ENCODE peak calls at places on chromosomes 7 and 10, in five cellular contexts. B, A, Y, T and F are unnamed samples.

GRCh38 chr10:90751107-90751997 is 106.5 kb downstream of the HTR7 start:
- DNase-seq in B (peak; percentile 55), A (no peak), Y (peak; percentile 41), T (peak; percentile 60), F (peak; percentile 16)

GRCh38 chr7:64687249-64687648 is 21.3 kb downstream of the ZNF107 start:
- DNase-seq in B (no peak), A (no peak), Y (no peak), T (no peak), F (no peak)

GRCh38 chr7:26965724-26966123 is 101.3 kb upstream of the SKAP2 start:
- DNase-seq in B (no peak), A (no peak), Y (no peak), T (no peak), F (no peak)

GRCh38 chr10:80949785-80950184 is 412.1 kb downstream of the SH2D4B start:
- DNase-seq in B (no peak), A (no peak), Y (no peak), T (no peak), F (no peak)

GRCh38 chr10:130458509-130458908 is 322.3 kb downstream of the GLRX3 start:
- DNase-seq in B (no peak), A (no peak), Y (no peak), T (no peak), F (no peak)

GRCh38 chr7:122148878-122149277 is 4.8 kb upstream of the AASS start:
- DNase-seq in B (no peak), A (no peak), Y (no peak), T (no peak), F (no peak)

GRCh38 chr7:157299613-157300405 is 37.0 kb upstream of the DNAJB6 start:
- DNase-seq in B (no peak), A (peak; percentile 23), Y (no peak), T (no peak), F (peak; percentile 58)

GRCh38 chr10:102451105-102451969 is at the start of gene C10orf95:
- DNase-seq in B (no peak), A (no peak), Y (no peak), T (no peak), F (no peak)

GRCh38 chr10:15782851-15783250 is 63.1 kb upstream of the ITGA8 start:
- DNase-seq in B (no peak), A (no peak), Y (no peak), T (no peak), F (no peak)

GRCh38 chr7:123865517-123866117 is 20.6 kb downstream of the HYAL4 start:
- DNase-seq in B (peak; percentile 79), A (no peak), Y (peak; percentile 25), T (peak; percentile 79), F (peak; percentile 38)

GRCh38 chr7:82257118-82257695 is 186.4 kb downstream of the CACNA2D1 start:
- DNase-seq in B (no peak), A (no peak), Y (no peak), T (no peak), F (no peak)
- H3K27ac ChIP-seq in B (no peak overlapping the region), A (no peak overlapping the region), Y (no peak overlapping the region), T (no peak overlapping the region), F (no peak overlapping the region)

DNA sequence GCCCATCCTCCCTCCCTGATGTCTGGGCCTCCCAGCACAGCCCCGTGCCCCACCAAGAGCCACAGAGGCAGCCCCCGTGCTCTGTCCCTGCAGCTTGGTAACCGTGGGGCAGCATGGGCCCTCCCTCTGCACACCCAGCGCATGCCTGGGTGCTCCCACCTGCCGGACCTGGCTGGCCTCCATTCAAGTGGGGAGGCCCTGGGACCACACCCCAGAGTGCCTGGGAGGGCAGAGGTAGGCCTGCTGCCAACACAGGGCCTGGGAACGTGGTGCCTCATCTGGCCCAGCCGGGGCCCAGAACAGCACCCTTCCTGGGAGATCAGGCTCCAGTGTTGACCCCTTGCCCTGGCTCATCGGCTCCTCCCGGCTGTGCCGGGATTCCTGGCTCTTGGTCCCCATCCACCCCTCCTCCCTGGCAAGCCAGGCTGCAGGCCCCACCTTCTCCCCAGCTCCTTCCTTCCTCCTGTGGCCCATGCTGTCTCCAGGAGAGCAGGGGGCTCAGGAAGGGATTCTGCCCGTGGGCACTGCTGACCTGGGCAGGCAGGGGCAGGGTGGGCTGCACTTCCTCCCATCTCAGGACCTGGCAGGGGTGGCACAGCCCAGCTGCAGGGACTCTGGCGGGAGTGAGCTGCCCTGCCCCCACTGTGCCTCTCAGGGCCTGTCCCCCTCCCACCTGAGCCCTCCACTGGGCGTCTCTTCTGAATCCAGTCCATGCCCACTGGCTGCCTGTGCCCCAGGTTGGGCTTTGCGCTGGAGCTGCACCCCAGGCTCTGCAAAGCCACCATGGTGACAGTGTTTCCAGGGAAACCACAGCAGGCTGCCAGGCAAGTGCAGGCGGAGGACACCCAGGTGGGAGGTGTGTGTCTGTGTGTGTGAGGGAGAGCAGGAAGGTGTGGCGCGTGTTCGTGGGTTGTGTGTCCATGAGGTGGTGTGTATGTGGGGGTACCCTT is 32.6 kb downstream of the PWWP2B start:
- DNase-seq in B (no peak), A (no peak), Y (no peak), T (no peak), F (no peak)
- H3K4me3 ChIP-seq in B (no peak overlapping the region), A (no peak overlapping the region), Y (no peak overlapping the region), T (no peak overlapping the region), F (no peak overlapping the region)

DNA sequence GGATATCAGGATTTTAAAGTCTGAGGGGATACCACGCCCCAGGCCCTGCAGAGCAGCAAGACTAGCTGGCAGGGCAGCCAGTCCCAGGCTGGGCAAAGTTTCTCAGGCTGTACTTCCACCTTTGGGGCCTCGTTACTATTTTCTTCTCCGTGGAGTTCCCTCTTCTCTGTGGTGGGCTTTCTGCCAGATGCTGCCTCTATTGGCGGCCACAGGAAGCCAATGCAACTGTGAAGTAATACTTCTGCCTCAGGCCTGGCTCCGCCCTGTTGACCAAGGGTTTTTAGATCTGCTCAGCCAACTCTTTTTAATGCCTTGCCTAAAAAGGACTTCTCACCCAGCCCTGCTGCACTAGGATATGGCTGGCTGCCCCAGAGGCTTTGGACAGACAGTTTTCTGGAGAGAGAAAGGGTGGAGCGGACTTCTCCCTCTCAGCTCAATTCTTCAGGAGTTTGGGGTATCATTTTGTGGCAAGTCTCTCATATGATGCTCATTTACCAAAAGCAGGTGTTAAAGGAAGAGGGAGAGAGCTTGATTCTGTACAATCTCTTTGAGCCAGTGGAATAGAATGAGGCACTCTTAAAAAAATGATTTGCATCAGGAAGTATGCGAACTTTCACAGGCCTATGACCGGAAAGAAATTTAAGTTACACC is 67.4 kb downstream of the HHEX start:
- DNase-seq in B (peak; percentile 95), A (no peak), Y (peak; percentile 54), T (peak; percentile 79), F (no peak)
- H3K4me1 ChIP-seq in B (no peaks in the 10 kb centered on the region), A (no peaks in the 10 kb centered on the region), Y (peaks cover 39% of the 10 kb centered on the region), T (peaks cover 52% of the 10 kb centered on the region), F (no peaks in the 10 kb centered on the region)

GRCh38 chr10:52092390-52092789 is 221.7 kb upstream of the DKK1 start:
- DNase-seq in B (no peak), A (no peak), Y (no peak), T (no peak), F (no peak)

GRCh38 chr10:52099026-52099600 is 215.0 kb upstream of the DKK1 start:
- DNase-seq in B (no peak), A (no peak), Y (no peak), T (no peak), F (no peak)

GRCh38 chr10:52098130-52098529 is 216.0 kb upstream of the DKK1 start:
- DNase-seq in B (no peak), A (no peak), Y (no peak), T (no peak), F (no peak)
- H3K27ac ChIP-seq in B (no peak overlapping the region), A (no peak overlapping the region), Y (no peak overlapping the region), T (no peak overlapping the region), F (no peak overlapping the region)

GRCh38 chr10:109969907-109970306 is 37.9 kb upstream of the ADD3 start:
- DNase-seq in B (no peak), A (no peak), Y (no peak), T (no peak), F (no peak)

GRCh38 chr10:109964318-109964717 is 41.0 kb upstream of the XPNPEP1 start:
- DNase-seq in B (no peak), A (no peak), Y (no peak), T (no peak), F (no peak)

GRCh38 chr10:109968954-109969644 is 38.7 kb upstream of the ADD3 start:
- DNase-seq in B (no peak), A (no peak), Y (no peak), T (no peak), F (no peak)

GRCh38 chr10:109967739-109968088 is 40.1 kb upstream of the ADD3 start:
- DNase-seq in B (no peak), A (no peak), Y (no peak), T (no peak), F (no peak)

DNA sequence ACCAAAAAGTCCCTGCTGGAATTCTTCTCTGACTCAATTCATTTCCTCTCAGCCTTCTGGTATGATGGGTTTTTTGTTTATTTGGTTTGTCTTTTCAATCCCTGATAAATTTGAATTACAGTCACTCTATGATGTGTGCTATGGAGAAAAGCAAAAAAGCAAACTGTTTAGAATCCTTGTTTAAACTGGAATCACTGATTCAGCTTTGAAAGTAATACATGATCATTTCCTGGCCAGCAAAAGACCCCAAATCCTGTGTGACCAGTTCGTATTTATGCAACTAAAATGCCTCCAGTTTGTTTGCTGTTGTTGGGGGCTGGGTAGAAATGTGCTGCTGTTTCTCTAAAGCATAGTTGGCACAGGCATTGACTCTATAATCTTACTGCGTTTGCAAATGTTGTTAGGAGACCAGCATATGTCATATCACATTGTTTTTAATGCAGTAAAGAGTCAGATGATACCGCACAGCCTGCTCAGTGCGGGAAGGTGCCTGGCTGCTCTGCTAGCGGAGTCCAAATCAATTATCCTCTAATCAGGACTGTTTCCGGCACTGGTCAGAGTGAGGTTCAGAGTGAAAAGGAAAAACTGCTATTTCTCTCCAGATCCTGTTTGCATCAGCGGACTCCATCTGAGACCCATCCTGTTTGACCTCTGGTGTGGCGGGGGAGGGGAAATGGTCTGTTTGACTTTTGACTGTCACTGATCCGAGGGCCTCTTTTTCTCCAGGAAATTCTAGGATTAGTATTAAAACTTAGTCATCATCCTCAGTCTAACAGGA is 40.6 kb upstream of the ADD3 start:
- DNase-seq in B (peak; percentile 92), A (no peak), Y (peak; percentile 84), T (no peak), F (no peak)
- H3K4me3 ChIP-seq in B (peak overlapping the region; percentile 3), A (no peak overlapping the region), Y (no peak overlapping the region), T (no peak overlapping the region), F (no peak overlapping the region)

GRCh38 chr10:109393425-109393824 is 529.9 kb downstream of the XPNPEP1 start:
- DNase-seq in B (no peak), A (no peak), Y (no peak), T (no peak), F (no peak)
- H3K4me1 ChIP-seq in B (no peaks in the 10 kb centered on the region), A (no peaks in the 10 kb centered on the region), Y (no peaks in the 10 kb centered on the region), T (no peaks in the 10 kb centered on the region), F (no peaks in the 10 kb centered on the region)

GRCh38 chr10:60281792-60282353 is 107.8 kb downstream of the ANK3 start:
- DNase-seq in B (no peak), A (no peak), Y (no peak), T (no peak), F (no peak)
- H3K27ac ChIP-seq in B (no peak overlapping the region), A (no peak overlapping the region), Y (no peak overlapping the region), T (no peak overlapping the region), F (no peak overlapping the region)